ENCODE peak calls at places on chromosome 21, in five cellular contexts. One of them, this sample, is unnamed.

GRCh38 chr21:39114871-39115658 is 68.2 kb downstream of the PSMG1 start:
- DNase-seq in fibroblast of lung: peak
- DNase-seq in A673: no peak
- DNase-seq in tibial artery: peak
- DNase-seq in left ventricle myocardium inferior: no peak
- DNase-seq in this sample: peak

GRCh38 chr21:24844672-24845071 is 762.6 kb downstream of the MRPL39 start:
- DNase-seq in tibial artery: no peak
- DNase-seq in left ventricle myocardium inferior: no peak
- DNase-seq in fibroblast of lung: peak
- DNase-seq in A673: no peak
- DNase-seq in this sample: no peak

GRCh38 chr21:16046625-16047340 is 317.0 kb downstream of the USP25 start:
- DNase-seq in tibial artery: no peak
- DNase-seq in A673: no peak
- DNase-seq in fibroblast of lung: peak
- DNase-seq in left ventricle myocardium inferior: no peak
- DNase-seq in this sample: peak

GRCh38 chr21:16102113-16102512 is 372.3 kb downstream of the USP25 start:
- DNase-seq in A673: no peak
- DNase-seq in left ventricle myocardium inferior: no peak
- DNase-seq in fibroblast of lung: no peak
- DNase-seq in tibial artery: no peak
- DNase-seq in this sample: no peak

GRCh38 chr21:32340863-32341848 is 42.5 kb downstream of the MRAP start:
- DNase-seq in fibroblast of lung: no peak
- DNase-seq in tibial artery: no peak
- DNase-seq in left ventricle myocardium inferior: no peak
- DNase-seq in A673: no peak
- DNase-seq in this sample: no peak

GRCh38 chr21:44496900-44497550 is 41.7 kb downstream of the LRRC3 start:
- DNase-seq in tibial artery: no peak
- DNase-seq in fibroblast of lung: no peak
- DNase-seq in left ventricle myocardium inferior: no peak
- DNase-seq in A673: no peak
- DNase-seq in this sample: no peak

GRCh38 chr21:31425158-31425557 is 81.1 kb upstream of the TIAM1 start:
- DNase-seq in fibroblast of lung: no peak
- DNase-seq in left ventricle myocardium inferior: no peak
- DNase-seq in A673: no peak
- DNase-seq in tibial artery: no peak
- DNase-seq in this sample: no peak

GRCh38 chr21:33976082-33976979 is 60.7 kb upstream of the ATP5PO start:
- DNase-seq in fibroblast of lung: peak
- DNase-seq in A673: peak
- DNase-seq in left ventricle myocardium inferior: peak
- DNase-seq in tibial artery: peak
- DNase-seq in this sample: peak

GRCh38 chr21:15539376-15539775 is 190.4 kb upstream of the USP25 start:
- DNase-seq in fibroblast of lung: no peak
- DNase-seq in tibial artery: no peak
- DNase-seq in left ventricle myocardium inferior: no peak
- DNase-seq in A673: no peak
- DNase-seq in this sample: no peak

GRCh38 chr21:34639882-34640788 is 25.2 kb upstream of the RCAN1 start:
- DNase-seq in A673: no peak
- DNase-seq in left ventricle myocardium inferior: no peak
- DNase-seq in fibroblast of lung: peak
- DNase-seq in tibial artery: no peak
- DNase-seq in this sample: peak

GRCh38 chr21:32457360-32457840 is 44.9 kb downstream of the EVA1C start:
- DNase-seq in fibroblast of lung: peak
- DNase-seq in A673: no peak
- DNase-seq in left ventricle myocardium inferior: peak
- DNase-seq in tibial artery: peak
- DNase-seq in this sample: peak

GRCh38 chr21:25960423-25960822 is 210.1 kb downstream of the APP start:
- DNase-seq in left ventricle myocardium inferior: no peak
- DNase-seq in A673: no peak
- DNase-seq in tibial artery: no peak
- DNase-seq in fibroblast of lung: no peak
- DNase-seq in this sample: peak

GRCh38 chr21:32826317-32827167 is 55.0 kb upstream of the PAXBP1 start:
- DNase-seq in fibroblast of lung: peak
- DNase-seq in A673: peak
- DNase-seq in left ventricle myocardium inferior: no peak
- DNase-seq in tibial artery: no peak
- DNase-seq in this sample: peak

GRCh38 chr21:35019631-35020032 is 29.5 kb downstream of the RUNX1 start:
- DNase-seq in A673: no peak
- DNase-seq in left ventricle myocardium inferior: no peak
- DNase-seq in fibroblast of lung: no peak
- DNase-seq in tibial artery: no peak
- DNase-seq in this sample: peak

GRCh38 chr21:33419538-33420123 is 16.4 kb downstream of the IFNGR2 start:
- DNase-seq in left ventricle myocardium inferior: no peak
- DNase-seq in A673: no peak
- DNase-seq in fibroblast of lung: peak
- DNase-seq in tibial artery: no peak
- DNase-seq in this sample: peak

GRCh38 chr21:29287383-29287782 is 11.3 kb upstream of the BACH1 start:
- DNase-seq in tibial artery: no peak
- DNase-seq in fibroblast of lung: no peak
- DNase-seq in left ventricle myocardium inferior: no peak
- DNase-seq in A673: peak
- DNase-seq in this sample: peak

GRCh38 chr21:43956019-43956666 is 56.0 kb upstream of the TRAPPC10 start:
- DNase-seq in tibial artery: no peak
- DNase-seq in A673: no peak
- DNase-seq in fibroblast of lung: no peak
- DNase-seq in left ventricle myocardium inferior: no peak
- DNase-seq in this sample: no peak

GRCh38 chr21:26715878-26716506 is 129.2 kb downstream of the ADAMTS1 start:
- DNase-seq in left ventricle myocardium inferior: peak
- DNase-seq in A673: peak
- DNase-seq in tibial artery: no peak
- DNase-seq in fibroblast of lung: peak
- DNase-seq in this sample: peak

GRCh38 chr21:29168874-29169273 is 38.4 kb downstream of the MAP3K7CL start:
- DNase-seq in left ventricle myocardium inferior: no peak
- DNase-seq in A673: no peak
- DNase-seq in tibial artery: no peak
- DNase-seq in fibroblast of lung: no peak
- DNase-seq in this sample: no peak

GRCh38 chr21:38591138-38591537 is 92.9 kb upstream of the ERG start:
- DNase-seq in A673: no peak
- DNase-seq in tibial artery: no peak
- DNase-seq in left ventricle myocardium inferior: no peak
- DNase-seq in fibroblast of lung: no peak
- DNase-seq in this sample: no peak

GRCh38 chr21:45018131-45019075 is 56.0 kb upstream of the ADARB1 start:
- DNase-seq in tibial artery: peak
- DNase-seq in fibroblast of lung: no peak
- DNase-seq in left ventricle myocardium inferior: peak
- DNase-seq in A673: peak
- DNase-seq in this sample: no peak

GRCh38 chr21:26707241-26707640 is 134.2 kb upstream of the CYYR1 start:
- DNase-seq in A673: no peak
- DNase-seq in left ventricle myocardium inferior: no peak
- DNase-seq in tibial artery: no peak
- DNase-seq in fibroblast of lung: no peak
- DNase-seq in this sample: no peak

GRCh38 chr21:43997766-43998742 is 14.1 kb upstream of the TRAPPC10 start:
- DNase-seq in left ventricle myocardium inferior: no peak
- DNase-seq in A673: no peak
- DNase-seq in tibial artery: no peak
- DNase-seq in fibroblast of lung: no peak
- DNase-seq in this sample: no peak

GRCh38 chr21:33403786-33404571 is 766 bp downstream of the IFNGR2 start:
- DNase-seq in A673: peak
- DNase-seq in fibroblast of lung: peak
- DNase-seq in left ventricle myocardium inferior: peak
- DNase-seq in tibial artery: peak
- DNase-seq in this sample: peak

GRCh38 chr21:33254766-33255165 is 11.4 kb upstream of the IL10RB start:
- DNase-seq in fibroblast of lung: no peak
- DNase-seq in left ventricle myocardium inferior: no peak
- DNase-seq in A673: no peak
- DNase-seq in tibial artery: no peak
- DNase-seq in this sample: no peak

GRCh38 chr21:31418355-31419001 is 74.4 kb upstream of the TIAM1 start:
- DNase-seq in tibial artery: no peak
- DNase-seq in fibroblast of lung: no peak
- DNase-seq in A673: no peak
- DNase-seq in left ventricle myocardium inferior: no peak
- DNase-seq in this sample: no peak

GRCh38 chr21:16262109-16262508 is 532.3 kb downstream of the USP25 start:
- DNase-seq in A673: no peak
- DNase-seq in tibial artery: no peak
- DNase-seq in left ventricle myocardium inferior: no peak
- DNase-seq in fibroblast of lung: no peak
- DNase-seq in this sample: no peak

GRCh38 chr21:39647476-39647875 is 34.7 kb downstream of the B3GALT5 start:
- DNase-seq in tibial artery: no peak
- DNase-seq in A673: no peak
- DNase-seq in fibroblast of lung: peak
- DNase-seq in left ventricle myocardium inferior: no peak
- DNase-seq in this sample: peak

GRCh38 chr21:32463367-32463766 is 50.9 kb downstream of the EVA1C start:
- DNase-seq in left ventricle myocardium inferior: no peak
- DNase-seq in A673: peak
- DNase-seq in fibroblast of lung: peak
- DNase-seq in tibial artery: peak
- DNase-seq in this sample: peak

GRCh38 chr21:38729745-38730401 is 75.9 kb upstream of the ETS2 start:
- DNase-seq in left ventricle myocardium inferior: no peak
- DNase-seq in fibroblast of lung: peak
- DNase-seq in tibial artery: no peak
- DNase-seq in A673: no peak
- DNase-seq in this sample: no peak

GRCh38 chr21:29322570-29322957 is 23.8 kb downstream of the BACH1 start:
- DNase-seq in fibroblast of lung: no peak
- DNase-seq in tibial artery: no peak
- DNase-seq in left ventricle myocardium inferior: no peak
- DNase-seq in A673: no peak
- DNase-seq in this sample: no peak

GRCh38 chr21:27298465-27298864 is 331.6 kb upstream of the ADAMTS5 start:
- DNase-seq in left ventricle myocardium inferior: no peak
- DNase-seq in tibial artery: no peak
- DNase-seq in A673: no peak
- DNase-seq in fibroblast of lung: peak
- DNase-seq in this sample: no peak

GRCh38 chr21:44405948-44406872 is 49.1 kb upstream of the LRRC3 start:
- DNase-seq in left ventricle myocardium inferior: no peak
- DNase-seq in A673: no peak
- DNase-seq in fibroblast of lung: no peak
- DNase-seq in tibial artery: no peak
- DNase-seq in this sample: peak

GRCh38 chr21:16563795-16564194 is 834.0 kb downstream of the USP25 start:
- DNase-seq in tibial artery: no peak
- DNase-seq in left ventricle myocardium inferior: no peak
- DNase-seq in fibroblast of lung: no peak
- DNase-seq in A673: no peak
- DNase-seq in this sample: no peak

GRCh38 chr21:15754640-15755039 is 24.9 kb downstream of the USP25 start:
- DNase-seq in A673: no peak
- DNase-seq in tibial artery: no peak
- DNase-seq in fibroblast of lung: peak
- DNase-seq in left ventricle myocardium inferior: no peak
- DNase-seq in this sample: peak

GRCh38 chr21:17688912-17689874 is 76.5 kb upstream of the BTG3 start:
- DNase-seq in fibroblast of lung: no peak
- DNase-seq in left ventricle myocardium inferior: peak
- DNase-seq in A673: peak
- DNase-seq in tibial artery: no peak
- DNase-seq in this sample: peak
- TF ChIP-seq CTCF in fibroblast of lung: no peak
- TF ChIP-seq CTCF in left ventricle myocardium inferior: no peak
- TF ChIP-seq CTCF in A673: peak
- TF ChIP-seq CTCF in tibial artery: no peak
- TF ChIP-seq CTCF in this sample: no peak

GRCh38 chr21:46066843-46067331 is 31.0 kb upstream of the COL6A2 start:
- DNase-seq in A673: no peak
- DNase-seq in left ventricle myocardium inferior: peak
- DNase-seq in tibial artery: peak
- DNase-seq in fibroblast of lung: peak
- DNase-seq in this sample: peak
- H3K4me3 ChIP-seq in A673: no peak
- H3K4me3 ChIP-seq in left ventricle myocardium inferior: peak
- H3K4me3 ChIP-seq in tibial artery: no peak
- H3K4me3 ChIP-seq in fibroblast of lung: no peak
- H3K4me3 ChIP-seq in this sample: no peak

DNA sequence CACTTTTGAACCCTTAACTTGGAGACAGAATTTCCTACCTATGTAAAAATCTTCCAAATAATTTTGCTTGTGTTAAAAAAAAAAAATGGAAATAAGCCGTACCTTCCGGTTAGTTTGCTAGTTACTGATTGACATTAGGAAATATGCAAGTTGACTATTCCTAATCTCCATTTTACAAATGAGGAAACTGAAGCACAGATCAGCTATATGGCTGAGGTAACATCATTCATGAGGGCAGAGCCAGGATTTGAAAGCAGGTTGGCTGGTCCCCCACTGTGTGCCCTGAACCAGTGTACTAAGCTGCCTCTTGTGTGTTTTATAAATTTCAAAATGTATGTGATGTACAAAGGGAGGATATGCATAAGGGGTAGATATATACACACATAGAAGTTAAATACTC is 29.6 kb downstream of the BACE2 start:
- DNase-seq in left ventricle myocardium inferior: no peak
- DNase-seq in A673: no peak
- DNase-seq in fibroblast of lung: no peak
- DNase-seq in tibial artery: no peak
- DNase-seq in this sample: no peak
- TF ChIP-seq CTCF in left ventricle myocardium inferior: no peak
- TF ChIP-seq CTCF in A673: no peak
- TF ChIP-seq CTCF in fibroblast of lung: no peak
- TF ChIP-seq CTCF in tibial artery: no peak
- TF ChIP-seq CTCF in this sample: no peak

DNA sequence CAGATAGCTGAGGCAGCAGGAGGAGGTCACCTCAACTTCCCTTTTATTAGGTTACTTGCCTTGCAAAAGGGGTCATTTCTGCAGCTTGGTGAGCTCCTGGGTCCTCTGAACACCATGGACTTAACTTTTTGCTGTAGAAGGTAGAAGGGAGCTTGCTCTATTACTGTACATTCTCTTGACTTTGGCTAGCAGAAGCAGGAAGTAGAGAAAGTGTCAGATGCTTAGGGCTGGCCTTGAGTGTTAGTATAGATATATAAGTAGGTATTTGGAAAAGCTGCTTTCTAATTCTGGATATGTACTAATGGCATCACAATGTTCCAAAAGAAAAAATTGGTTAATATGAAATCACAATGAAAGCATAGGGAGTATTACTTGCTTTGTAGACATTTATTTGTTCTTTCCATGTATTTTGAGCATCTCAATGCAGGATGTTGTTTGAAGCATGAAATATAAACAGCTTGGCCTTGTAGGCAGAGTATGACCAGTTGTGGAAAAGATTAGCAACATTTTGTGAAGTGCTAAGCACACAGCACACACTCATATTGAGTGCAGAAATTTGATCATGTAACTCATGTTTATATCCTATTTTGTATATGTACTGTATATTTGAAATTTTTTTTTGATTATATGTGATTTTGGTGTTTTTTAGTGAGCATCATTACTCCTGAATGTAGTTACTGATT is 108.8 kb downstream of the DYRK1A start:
- DNase-seq in tibial artery: no peak
- DNase-seq in fibroblast of lung: no peak
- DNase-seq in A673: no peak
- DNase-seq in left ventricle myocardium inferior: no peak
- DNase-seq in this sample: no peak
- H3K4me3 ChIP-seq in tibial artery: no peak
- H3K4me3 ChIP-seq in fibroblast of lung: no peak
- H3K4me3 ChIP-seq in A673: no peak
- H3K4me3 ChIP-seq in left ventricle myocardium inferior: no peak
- H3K4me3 ChIP-seq in this sample: no peak